ENCODE peak calls at places on chromosomes 1 and 21, in five cellular contexts. P, W, M, D and Z are unnamed samples.

GRCh38 chr1:40709100-40709801 is 17.7 kb downstream of the NFYC start:
- DNase-seq in M (peak; percentile 96), W (peak; percentile 91), P (peak; percentile 88), D (peak; percentile 98), Z (peak; percentile 59)

GRCh38 chr1:43227138-43227836 is 42.5 kb upstream of the TMEM125 start:
- DNase-seq in W (peak; percentile 89), P (peak; percentile 65), M (peak; percentile 82), D (peak; percentile 68), Z (peak; percentile 84)

GRCh38 chr1:165824269-165824643 is 3.2 kb upstream of the UCK2 start:
- DNase-seq in D (no peak), W (no peak), P (no peak), M (no peak), Z (no peak)

GRCh38 chr21:44057960-44058651 is 46.0 kb downstream of the TRAPPC10 start:
- DNase-seq in D (no peak), M (no peak), P (no peak), W (no peak), Z (no peak)

GRCh38 chr1:85406887-85407593 is 57.9 kb downstream of the DDAH1 start:
- DNase-seq in P (no peak), D (peak; percentile 92), W (peak; percentile 60), M (peak; percentile 59), Z (no peak)

GRCh38 chr1:68049941-68050878 is at the start of gene DIRAS3:
- DNase-seq in D (peak; percentile 59), M (no peak), W (peak; percentile 20), P (no peak), Z (no peak)

GRCh38 chr1:145961425-145962156 is 2.8 kb downstream of the ANKRD34A start:
- DNase-seq in M (peak; percentile 57), P (peak; percentile 48), D (no peak), W (peak; percentile 64), Z (peak; percentile 58)

GRCh38 chr1:91124290-91124975 is 102.6 kb upstream of the ZNF644 start:
- DNase-seq in W (no peak), D (no peak), M (no peak), P (no peak), Z (no peak)

GRCh38 chr21:45572231-45572630 is 30.0 kb upstream of the SLC19A1 start:
- DNase-seq in D (no peak), W (no peak), P (no peak), M (no peak), Z (no peak)

GRCh38 chr1:27145934-27146354 is 9.0 kb downstream of the SLC9A1 start:
- DNase-seq in P (no peak), M (peak; percentile 30), D (peak; percentile 90), W (no peak), Z (no peak)

GRCh38 chr1:77990629-77991204 is 11.8 kb upstream of the FUBP1 start:
- DNase-seq in M (no peak), D (no peak), P (no peak), W (no peak), Z (no peak)

GRCh38 chr1:31799196-31799894 is 16.5 kb downstream of the SPOCD1 start:
- DNase-seq in W (no peak), D (no peak), M (no peak), P (no peak), Z (peak; percentile 27)

GRCh38 chr1:150843489-150843888 is 32.9 kb downstream of the ARNT start:
- DNase-seq in D (no peak), P (no peak), W (no peak), M (no peak), Z (no peak)

GRCh38 chr1:193434319-193434718 is 247.9 kb upstream of the B3GALT2 start:
- DNase-seq in W (no peak), D (peak; percentile 82), M (peak; percentile 50), P (no peak), Z (no peak)

GRCh38 chr1:169708633-169709032 is 2.8 kb downstream of the SELL start:
- DNase-seq in P (no peak), M (no peak), W (no peak), D (no peak), Z (no peak)

GRCh38 chr1:153292740-153293479 is 19.8 kb downstream of the PGLYRP3 start:
- DNase-seq in P (no peak), W (no peak), M (no peak), D (no peak), Z (no peak)

GRCh38 chr1:5885471-5886139 is 106.6 kb downstream of the NPHP4 start:
- DNase-seq in P (no peak), W (no peak), D (no peak), M (no peak), Z (no peak)
- H3K27ac ChIP-seq in P (no peak overlapping the region), W (no peak overlapping the region), D (no peak overlapping the region), M (no peak overlapping the region), Z (no peak overlapping the region)

GRCh38 chr1:65176571-65176970 is 28.6 kb downstream of the AK4 start:
- DNase-seq in P (no peak), W (no peak), M (no peak), D (no peak), Z (no peak)

GRCh38 chr1:65179148-65179547 is 31.1 kb downstream of the AK4 start:
- DNase-seq in W (no peak), D (no peak), P (no peak), M (no peak), Z (no peak)

GRCh38 chr1:65178235-65178634 is 30.2 kb downstream of the AK4 start:
- DNase-seq in P (no peak), W (no peak), D (no peak), M (no peak), Z (no peak)

GRCh38 chr1:65176071-65176470 is 28.1 kb downstream of the AK4 start:
- DNase-seq in D (no peak), P (no peak), M (no peak), W (no peak), Z (no peak)

DNA sequence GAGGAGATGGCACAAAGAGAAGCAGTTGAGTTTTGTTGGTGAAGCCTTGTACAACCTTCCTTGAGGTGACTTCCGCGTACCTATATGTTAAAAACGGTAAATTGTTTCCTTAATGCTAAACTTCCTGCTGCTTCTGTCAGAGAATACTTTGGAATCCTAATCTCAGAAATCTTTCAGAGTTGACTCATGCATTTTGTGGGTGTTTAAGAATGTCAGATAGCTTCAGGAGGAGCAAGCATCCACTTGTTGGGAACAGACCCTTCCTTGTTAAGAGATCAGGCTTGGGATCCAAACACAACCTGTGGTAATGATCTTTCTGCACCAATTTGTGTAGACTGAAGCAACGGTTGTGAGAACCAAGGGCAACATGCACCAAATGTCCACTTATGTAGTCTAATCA is 29.5 kb downstream of the AK4 start:
- DNase-seq in P (no peak), M (no peak), D (peak; percentile 60), W (no peak), Z (no peak)
- H3K27ac ChIP-seq in P (no peak overlapping the region), M (no peak overlapping the region), D (no peak overlapping the region), W (no peak overlapping the region), Z (no peak overlapping the region)

GRCh38 chr1:21510885-21511578 is 1.8 kb downstream of the ALPL start:
- DNase-seq in D (no peak), W (no peak), M (no peak), P (no peak), Z (no peak)

GRCh38 chr1:21514245-21514644 is 5.0 kb downstream of the ALPL start:
- DNase-seq in P (no peak), W (no peak), M (no peak), D (no peak), Z (peak; percentile 64)

GRCh38 chr1:21509351-21510112 is at the start of gene ALPL:
- DNase-seq in M (no peak), P (no peak), D (no peak), W (no peak), Z (no peak)

GRCh38 chr1:21510113-21510493 is 880 bp downstream of the ALPL start:
- DNase-seq in M (no peak), D (no peak), W (no peak), P (no peak), Z (no peak)

DNA sequence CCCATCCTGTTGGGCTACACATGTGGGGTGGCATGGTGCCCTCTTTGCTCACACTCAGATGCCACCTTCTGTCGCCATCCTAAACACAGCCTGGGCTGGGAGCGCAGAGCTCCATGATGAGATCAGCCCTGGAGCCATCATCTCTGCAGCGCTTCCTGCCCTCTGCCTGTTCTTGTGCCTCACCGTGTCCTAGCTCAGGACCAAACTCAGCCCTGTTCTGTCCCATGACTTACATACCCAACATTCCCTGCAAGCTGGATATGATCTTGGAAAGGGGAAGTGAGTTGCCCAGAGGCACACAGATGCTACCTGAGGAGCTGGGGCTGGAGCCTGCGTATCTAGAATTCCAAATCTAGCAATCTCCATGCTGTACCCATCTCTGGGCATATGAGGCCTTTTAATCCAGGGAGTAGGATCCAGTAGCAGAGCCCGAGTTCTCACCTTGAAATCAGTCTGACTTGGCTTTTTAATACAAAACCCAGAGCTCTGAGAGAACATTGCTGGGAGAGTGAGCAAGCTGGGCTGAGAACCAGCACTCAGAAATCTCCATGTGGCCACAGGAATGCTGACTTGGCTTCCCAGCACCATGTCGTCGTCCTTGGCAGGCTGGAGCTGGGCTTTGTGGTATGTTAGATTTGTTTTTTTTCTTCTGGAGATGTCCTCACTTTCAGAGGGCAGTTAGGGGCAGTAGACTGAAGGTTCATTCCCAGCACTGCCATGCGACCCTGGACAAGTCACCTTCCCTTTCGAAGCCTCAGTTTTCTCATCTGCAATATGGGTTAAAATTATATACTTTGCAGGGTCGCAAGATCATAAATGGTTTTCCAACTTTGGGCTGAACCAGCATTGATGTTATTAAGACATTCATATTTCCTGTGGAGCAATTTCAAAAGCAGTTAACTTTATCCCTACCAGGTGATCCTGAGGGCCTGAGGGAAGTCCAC is 2.6 kb downstream of the ALPL start:
- DNase-seq in W (no peak), P (no peak), D (peak; percentile 95), M (no peak), Z (no peak)
- H3K27ac ChIP-seq in W (no peak overlapping the region), P (no peak overlapping the region), D (peak overlapping the region; percentile 78), M (no peak overlapping the region), Z (peak overlapping the region; percentile 39)

DNA sequence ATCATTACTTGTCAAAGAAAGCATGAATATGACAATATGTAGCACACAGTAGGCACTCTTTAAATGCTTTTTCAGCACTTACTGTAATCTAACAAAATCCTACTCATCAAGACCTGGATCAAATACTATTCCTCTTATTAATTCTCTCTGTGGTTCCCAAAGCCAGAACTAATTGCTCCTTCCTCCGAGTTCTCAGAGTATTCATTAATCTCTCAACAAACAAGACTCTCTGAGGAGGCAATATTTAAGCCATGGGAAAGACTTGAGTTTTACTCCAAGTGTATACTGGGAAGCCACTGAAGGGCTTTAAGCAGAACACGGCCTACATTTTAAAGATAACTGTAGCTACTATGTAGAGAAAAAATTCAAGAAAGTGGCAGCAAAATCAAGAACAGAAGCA is 79.7 kb downstream of the ENAH start:
- DNase-seq in M (peak; percentile 60), P (no peak), W (no peak), D (no peak), Z (no peak)
- H3K27ac ChIP-seq in M (peak overlapping the region; percentile 39), P (no peak overlapping the region), W (no peak overlapping the region), D (no peak overlapping the region), Z (no peak overlapping the region)